ENCODE peak calls at places on chromosomes 7 and 10, in five cellular contexts. O, K, L, M and P are unnamed samples.

GRCh38 chr10:128440513-128441160 is 314.4 kb upstream of the MKI67 start:
- DNase-seq in M (no peak), L (no peak), O (no peak), K (no peak), P (no peak)

GRCh38 chr10:62244785-62245595 is 23.7 kb downstream of the RTKN2 start:
- DNase-seq in M (peak), L (peak), O (peak), K (peak), P (peak)

GRCh38 chr7:28358423-28358868 is 53.9 kb upstream of the CREB5 start:
- DNase-seq in O (peak), K (no peak), L (peak), M (no peak), P (no peak)

GRCh38 chr7:112081778-112082177 is 124.4 kb downstream of the DOCK4 start:
- DNase-seq in O (no peak), L (no peak), M (no peak), K (no peak), P (no peak)

GRCh38 chr7:99560834-99561734 is 2.6 kb downstream of the ZNF655 start:
- DNase-seq in L (no peak), M (no peak), K (no peak), O (no peak), P (no peak)

GRCh38 chr7:47690902-47691558 is 109.1 kb upstream of the TNS3 start:
- DNase-seq in M (no peak), O (peak), L (no peak), K (no peak), P (no peak)

GRCh38 chr7:98178321-98178720 is 32.9 kb upstream of the BHLHA15 start:
- DNase-seq in O (no peak), K (no peak), L (no peak), M (no peak), P (no peak)

GRCh38 chr10:132521466-132522102 is 16.0 kb upstream of the INPP5A start:
- DNase-seq in M (no peak), K (no peak), O (no peak), L (no peak), P (no peak)

GRCh38 chr7:33952824-33953223 is 47.5 kb downstream of the BMPER start:
- DNase-seq in L (no peak), K (no peak), O (peak), M (no peak), P (no peak)

GRCh38 chr7:149860821-149861727 is 12.7 kb upstream of the ATP6V0E2 start:
- DNase-seq in M (peak), L (no peak), O (no peak), K (no peak), P (no peak)

GRCh38 chr10:123884351-123884906 is 7.2 kb downstream of the CPXM2 start:
- DNase-seq in L (no peak), O (no peak), K (no peak), M (no peak), P (no peak)

GRCh38 chr10:99331207-99331803 is 2.1 kb downstream of the CNNM1 start:
- DNase-seq in O (peak), M (no peak), K (no peak), L (no peak), P (no peak)

GRCh38 chr7:8263048-8263447 is 1.1 kb upstream of the ICA1 start:
- DNase-seq in M (no peak), O (no peak), L (no peak), K (no peak), P (no peak)

GRCh38 chr7:33986951-33987948 is 81.9 kb downstream of the BMPER start:
- DNase-seq in O (peak), M (no peak), L (peak), K (no peak), P (no peak)

GRCh38 chr7:134782121-134782623 is 2.7 kb downstream of the CALD1 start:
- DNase-seq in K (no peak), O (peak), L (no peak), M (no peak), P (no peak)

GRCh38 chr10:52779541-52780390 is 7.2 kb upstream of the MBL2 start:
- DNase-seq in O (peak), K (no peak), M (peak), L (peak), P (no peak)

GRCh38 chr10:28442375-28442774 is 90.5 kb upstream of the WAC start:
- DNase-seq in O (no peak), K (no peak), L (no peak), M (no peak), P (no peak)

GRCh38 chr7:22663721-22664120 is 63.3 kb upstream of the IL6 start:
- DNase-seq in M (no peak), L (no peak), O (no peak), K (no peak), P (no peak)

GRCh38 chr7:23598321-23598720 is 1.1 kb downstream of the CCDC126 start:
- DNase-seq in L (no peak), O (no peak), M (no peak), K (no peak), P (no peak)

GRCh38 chr7:76273503-76273902 is 29.0 kb upstream of the HSPB1 start:
- DNase-seq in O (no peak), K (no peak), L (no peak), M (no peak), P (no peak)

GRCh38 chr7:1045038-1045726 is 836 bp downstream of the GPR146 start:
- DNase-seq in M (no peak), O (no peak), K (no peak), L (no peak), P (no peak)